ENCODE peak calls at places on chromosomes 2 and 18, in five cellular contexts. P is IMR-90, X is neuronal stem cell, R is trophoblast cell, V is H1. U is an unnamed sample.

GRCh38 chr2:188773075-188773474 is 201.1 kb upstream of the COL3A1 start:
- DNase-seq in X (no peak), V (no peak), P (peak; percentile 79), R (peak; percentile 60), U (no peak)

GRCh38 chr2:239267411-239267941 is 133.3 kb downstream of the HDAC4 start:
- DNase-seq in X (no peak), R (peak; percentile 39), V (no peak), P (peak; percentile 80), U (no peak)

GRCh38 chr2:9554841-9555337 is 741 bp downstream of the ADAM17 start:
- DNase-seq in P (peak; percentile 88), R (peak; percentile 70), V (no peak), X (no peak), U (no peak)

GRCh38 chr2:1421731-1422130 is 8.5 kb downstream of the TPO start:
- DNase-seq in P (no peak), V (no peak), X (no peak), R (no peak), U (no peak)

GRCh38 chr2:134142903-134143302 is 111.0 kb upstream of the MGAT5 start:
- DNase-seq in R (peak; percentile 79), P (peak; percentile 39), X (no peak), V (no peak), U (no peak)

GRCh38 chr2:233442028-233442310 is 87.7 kb downstream of the DGKD start:
- DNase-seq in P (no peak), R (no peak), X (no peak), V (no peak), U (no peak)

GRCh38 chr2:110869472-110870446 is 137.4 kb downstream of the ACOXL start:
- DNase-seq in P (peak; percentile 18), X (no peak), R (no peak), V (no peak), U (peak; percentile 58)

GRCh38 chr2:47034973-47035609 is 119.5 kb upstream of the MCFD2 start:
- DNase-seq in V (no peak), P (no peak), R (peak; percentile 50), X (peak; percentile 49), U (no peak)

GRCh38 chr2:143513081-143513480 is 383.9 kb downstream of the ARHGAP15 start:
- DNase-seq in V (peak; percentile 15), P (peak; percentile 75), X (peak; percentile 24), R (peak; percentile 33), U (peak; percentile 62)

GRCh38 chr2:240429872-240430491 is 5.5 kb upstream of the GPC1 start:
- DNase-seq in X (no peak), R (peak; percentile 35), P (no peak), V (no peak), U (peak; percentile 39)

GRCh38 chr2:215059724-215060123 is 78.7 kb downstream of the ABCA12 start:
- DNase-seq in P (peak; percentile 11), V (no peak), R (peak; percentile 95), X (no peak), U (no peak)

GRCh38 chr2:231711677-231712461 is 3.5 kb downstream of the PTMA start:
- DNase-seq in V (no peak), P (no peak), X (no peak), R (peak; percentile 6), U (no peak)

GRCh38 chr2:73000808-73001570 is 70.5 kb downstream of the SFXN5 start:
- DNase-seq in P (no peak), X (no peak), V (no peak), R (no peak), U (peak; percentile 15)

GRCh38 chr2:9282128-9282527 is 75.5 kb downstream of the ASAP2 start:
- DNase-seq in R (no peak), X (no peak), V (no peak), P (no peak), U (no peak)

GRCh38 chr2:65367517-65367916 is 64.9 kb downstream of the SPRED2 start:
- DNase-seq in V (no peak), X (no peak), R (peak; percentile 93), P (peak; percentile 98), U (no peak)

GRCh38 chr2:102185347-102185746 is 1.5 kb upstream of the IL1RL2 start:
- DNase-seq in V (no peak), P (no peak), R (no peak), X (no peak), U (no peak)

GRCh38 chr2:27029051-27029450 is 3.7 kb upstream of the TMEM214 start:
- DNase-seq in P (no peak), X (no peak), V (no peak), R (no peak), U (no peak)

GRCh38 chr18:46727177-46727576 is 29.7 kb downstream of the ST8SIA5 start:
- DNase-seq in P (no peak), X (no peak), R (no peak), V (no peak), U (no peak)

GRCh38 chr2:195471163-195471562 is 185.9 kb upstream of the SLC39A10 start:
- DNase-seq in P (no peak), V (no peak), X (no peak), R (no peak), U (no peak)

GRCh38 chr2:195471807-195472206 is 185.2 kb upstream of the SLC39A10 start:
- DNase-seq in V (no peak), P (no peak), X (no peak), R (no peak), U (no peak)

GRCh38 chr2:195473802-195474201 is 183.2 kb upstream of the SLC39A10 start:
- DNase-seq in X (no peak), V (no peak), P (no peak), R (no peak), U (no peak)

GRCh38 chr2:195470622-195471021 is 186.4 kb upstream of the SLC39A10 start:
- DNase-seq in P (no peak), R (peak; percentile 79), V (no peak), X (no peak), U (no peak)

GRCh38 chr2:195472835-195473234 is 184.2 kb upstream of the SLC39A10 start:
- DNase-seq in R (no peak), X (no peak), V (no peak), P (no peak), U (no peak)
- H2AFZ ChIP-seq in R (no peak overlapping the region), X (no peak overlapping the region), V (no peak overlapping the region), P (no peak overlapping the region), U (no peak overlapping the region)

GRCh38 chr18:57787068-57787682 is 15.9 kb downstream of the ATP8B1 start:
- DNase-seq in P (no peak), R (no peak), X (no peak), V (no peak), U (no peak)

GRCh38 chr18:57781128-57781463 is 22.0 kb downstream of the ATP8B1 start:
- DNase-seq in P (no peak), V (no peak), R (peak; percentile 39), X (no peak), U (no peak)

GRCh38 chr18:57784034-57784815 is 18.9 kb downstream of the ATP8B1 start:
- DNase-seq in V (no peak), X (no peak), P (peak; percentile 87), R (no peak), U (no peak)

GRCh38 chr18:57786038-57786437 is 17.1 kb downstream of the ATP8B1 start:
- DNase-seq in X (no peak), R (peak; percentile 20), V (no peak), P (no peak), U (no peak)

DNA sequence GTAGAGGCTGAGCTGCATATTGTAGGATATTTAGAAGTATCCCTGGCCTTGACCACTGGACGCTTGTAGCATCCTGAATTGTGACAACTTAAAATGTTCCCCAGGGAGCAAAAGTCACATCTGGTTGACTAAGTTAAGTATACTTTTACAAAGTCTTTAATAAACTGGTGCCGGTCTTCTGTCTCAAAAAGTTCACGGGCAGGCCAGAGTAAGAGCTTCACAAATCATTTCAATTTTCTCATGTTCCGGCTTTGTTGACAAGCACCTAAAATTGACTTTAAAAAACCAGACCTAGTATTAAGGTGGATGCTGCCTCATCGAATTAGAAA is 18.3 kb downstream of the ATP8B1 start:
- DNase-seq in X (no peak), R (no peak), P (no peak), V (no peak), U (no peak)
- H3K4me1 ChIP-seq in X (peaks cover 10% of the 10 kb centered on the region), R (peaks cover 3% of the 10 kb centered on the region), P (peaks cover 21% of the 10 kb centered on the region), V (peaks cover 3% of the 10 kb centered on the region), U (peaks cover 7% of the 10 kb centered on the region)

GRCh38 chr2:69222984-69223658 is 163.9 kb downstream of the GFPT1 start:
- DNase-seq in V (no peak), P (peak; percentile 55), X (no peak), R (no peak), U (no peak)
- H3K18ac ChIP-seq in V (no peak overlapping the region), P (peak overlapping the region; percentile 98), X (no peak overlapping the region), R (no peak overlapping the region), U (no peak overlapping the region)

DNA sequence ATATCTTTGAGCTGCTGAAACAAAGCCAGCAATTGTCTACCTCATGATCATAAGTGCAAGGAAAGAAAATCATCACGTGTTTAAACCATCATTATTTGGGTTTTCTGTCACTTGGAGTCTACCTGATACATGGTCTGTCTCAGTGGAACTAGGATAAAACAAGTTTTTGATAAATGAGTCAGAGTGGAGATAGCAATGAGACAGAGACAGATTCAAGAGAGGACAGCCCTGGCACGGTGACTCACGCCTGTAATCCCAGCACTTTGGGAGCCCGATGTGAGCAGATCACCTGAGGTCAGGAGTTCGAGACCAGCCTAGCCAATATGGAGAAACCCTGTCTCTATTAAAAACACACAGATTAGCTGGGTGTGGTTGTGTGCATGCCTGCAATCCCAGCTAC is 93.8 kb downstream of the PMAIP1 start:
- DNase-seq in P (no peak), V (no peak), R (no peak), X (no peak), U (no peak)
- H2AFZ ChIP-seq in P (no peak overlapping the region), V (no peak overlapping the region), R (no peak overlapping the region), X (no peak overlapping the region), U (no peak overlapping the region)

GRCh38 chr18:63881851-63882250 is 5.7 kb upstream of the SERPINB2 start:
- DNase-seq in R (peak; percentile 88), P (peak; percentile 65), V (no peak), X (no peak), U (no peak)
- H3K4me1 ChIP-seq in R (no peaks in the 10 kb centered on the region), P (no peaks in the 10 kb centered on the region), V (no peaks in the 10 kb centered on the region), X (no peaks in the 10 kb centered on the region), U (no peaks in the 10 kb centered on the region)

DNA sequence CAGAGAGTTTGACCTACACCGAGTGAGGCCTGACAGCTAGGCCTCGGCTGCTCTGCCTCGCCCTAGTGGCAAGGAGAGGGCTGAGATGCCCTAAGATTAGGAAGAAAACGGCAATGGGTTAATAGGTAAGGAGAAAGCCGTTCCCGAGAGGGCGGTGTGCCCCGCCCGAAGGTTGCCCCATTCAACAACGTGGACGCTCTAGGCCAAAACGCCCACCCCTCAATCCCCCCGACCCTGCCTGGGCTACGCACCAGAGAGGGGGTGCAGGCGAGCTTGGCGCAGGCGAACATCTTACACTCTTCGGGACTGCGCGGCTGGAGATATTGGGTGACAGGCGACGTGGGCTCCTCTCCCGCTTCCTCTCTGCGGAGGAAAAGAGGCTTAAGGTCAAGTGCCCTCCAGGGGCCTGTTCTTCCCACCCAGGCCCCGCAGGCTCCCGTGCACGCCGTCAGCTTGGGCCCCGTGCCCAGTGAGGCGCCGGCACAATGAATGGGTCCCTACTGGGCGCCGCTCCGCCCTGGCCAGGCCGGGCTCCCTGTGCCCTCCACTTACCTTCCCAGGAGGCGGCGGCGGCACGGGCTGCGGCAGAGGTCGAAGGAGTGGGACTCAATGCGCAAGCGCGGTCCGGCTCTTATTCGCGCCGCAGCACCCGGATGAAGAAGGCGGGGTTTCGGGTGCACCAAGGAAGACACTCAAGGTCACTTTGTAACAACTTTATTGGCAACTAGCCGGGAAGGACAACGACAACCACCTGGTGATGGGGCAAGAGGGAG is at the start of gene ATP5MC3:
- DNase-seq in P (peak; percentile 91), V (peak; percentile 85), R (peak; percentile 97), X (peak; percentile 81), U (peak; percentile 95)
- H3K18ac ChIP-seq in P (peak within 1 kb of the TSS; percentile 50), V (no peak within 1 kb of the TSS), R (peak within 1 kb of the TSS; percentile 87), X (peak within 1 kb of the TSS; percentile 67), U (peak within 1 kb of the TSS; percentile 85)

U was measured in H9.